ENCODE peak calls at places on chromosomes 16 and 17, in eight cellular contexts. B is neural progenitor cell, G is PC-3, Q is GM23248, J is MM.1S, C is SK-N-SH, N is hepatocyte, H is OCI-LY7. U is an unnamed sample.

GRCh38 chr16:81315271-81316175 is 761 bp downstream of the GAN start:
- DNase-seq in B (peak), G (peak), Q (peak), J (peak), C (peak), N (peak), H (peak), U (peak)

GRCh38 chr17:38701504-38702165 is 3.4 kb upstream of the MLLT6 start:
- DNase-seq in B (no peak), G (peak), Q (peak), J (peak), C (no peak), N (peak), H (peak), U (peak)

GRCh38 chr16:69711115-69711740 is 15.1 kb downstream of the NQO1 start:
- DNase-seq in B (no peak), G (peak), Q (peak), J (no peak), C (no peak), N (no peak), H (no peak), U (no peak)

GRCh38 chr16:11361751-11362742 is 16.8 kb downstream of the RMI2 start:
- DNase-seq in B (no peak), G (peak), Q (peak), J (peak), C (no peak), N (no peak), H (peak), U (no peak)

GRCh38 chr16:47045023-47045422 is 71.5 kb upstream of the DNAJA2 start:
- DNase-seq in B (no peak), G (no peak), Q (peak), J (no peak), C (no peak), N (no peak), H (no peak), U (no peak)

GRCh38 chr16:49608801-49609200 is 235.2 kb downstream of the C16orf78 start:
- DNase-seq in B (peak), G (no peak), Q (peak), J (no peak), C (peak), N (peak), H (peak), U (peak)

GRCh38 chr16:78292726-78293380 is 193.4 kb downstream of the WWOX start:
- DNase-seq in B (no peak), G (no peak), Q (no peak), J (no peak), C (no peak), N (peak), H (no peak), U (no peak)

GRCh38 chr17:6502871-6503509 is 53.4 kb downstream of the PITPNM3 start:
- DNase-seq in B (no peak), G (no peak), Q (no peak), J (no peak), C (no peak), N (no peak), H (no peak), U (no peak)

GRCh38 chr17:56960596-56961538 is at the start of gene COIL:
- DNase-seq in B (peak), G (peak), Q (peak), J (peak), C (peak), N (peak), H (peak), U (peak)

GRCh38 chr17:28097901-28098300 is 55.4 kb downstream of the NLK start:
- DNase-seq in B (no peak), G (peak), Q (no peak), J (no peak), C (no peak), N (no peak), H (peak), U (no peak)

GRCh38 chr17:76268015-76268749 is 3.0 kb downstream of the UBALD2 start:
- DNase-seq in B (no peak), G (no peak), Q (peak), J (no peak), C (peak), N (peak), H (peak), U (peak)

GRCh38 chr17:80942360-80943345 is 49.0 kb upstream of the CHMP6 start:
- DNase-seq in B (no peak), G (no peak), Q (peak), J (no peak), C (no peak), N (peak), H (no peak), U (no peak)

GRCh38 chr17:66988069-66988798 is 23.7 kb downstream of the CACNG4 start:
- DNase-seq in B (peak), G (no peak), Q (no peak), J (no peak), C (peak), N (no peak), H (no peak), U (peak)

GRCh38 chr17:42618442-42619150 is 9.1 kb downstream of the TUBG1 start:
- DNase-seq in B (peak), G (peak), Q (no peak), J (peak), C (peak), N (peak), H (peak), U (peak)

GRCh38 chr16:49280861-49281331 is 742 bp downstream of the CBLN1 start:
- DNase-seq in B (no peak), G (no peak), Q (no peak), J (no peak), C (peak), N (no peak), H (no peak), U (no peak)

GRCh38 chr16:55302635-55303034 is 21.4 kb upstream of the IRX6 start:
- DNase-seq in B (peak), G (no peak), Q (no peak), J (no peak), C (no peak), N (no peak), H (no peak), U (peak)

GRCh38 chr16:53129281-53130192 is 74.7 kb downstream of the CHD9 start:
- DNase-seq in B (no peak), G (peak), Q (peak), J (no peak), C (peak), N (peak), H (peak), U (peak)

GRCh38 chr17:80961516-80961915 is 30.1 kb upstream of the CHMP6 start:
- DNase-seq in B (no peak), G (no peak), Q (no peak), J (no peak), C (no peak), N (no peak), H (no peak), U (no peak)

GRCh38 chr17:75731716-75732498 is 10.6 kb downstream of the ITGB4 start:
- DNase-seq in B (no peak), G (no peak), Q (no peak), J (no peak), C (no peak), N (peak), H (no peak), U (no peak)

GRCh38 chr16:77993586-77993985 is 28.8 kb upstream of the CLEC3A start:
- DNase-seq in B (no peak), G (no peak), Q (peak), J (no peak), C (no peak), N (peak), H (no peak), U (peak)

GRCh38 chr17:18026408-18026776 is 12.6 kb downstream of the ATPAF2 start:
- DNase-seq in B (no peak), G (peak), Q (peak), J (no peak), C (peak), N (peak), H (no peak), U (no peak)

GRCh38 chr17:80696964-80697363 is 152.3 kb downstream of the RPTOR start:
- DNase-seq in B (no peak), G (no peak), Q (no peak), J (no peak), C (no peak), N (no peak), H (no peak), U (no peak)

GRCh38 chr17:9371019-9371418 is 204.6 kb downstream of the STX8 start:
- DNase-seq in B (no peak), G (peak), Q (peak), J (no peak), C (no peak), N (no peak), H (no peak), U (no peak)

GRCh38 chr16:23182206-23182674 is 305 bp upstream of the SCNN1G start:
- DNase-seq in B (peak), G (peak), Q (peak), J (peak), C (peak), N (peak), H (peak), U (peak)

GRCh38 chr16:61814716-61815347 is 221.4 kb downstream of the CDH8 start:
- DNase-seq in B (no peak), G (no peak), Q (no peak), J (no peak), C (peak), N (no peak), H (no peak), U (no peak)

GRCh38 chr16:75256059-75256870 is 4.8 kb upstream of the BCAR1 start:
- DNase-seq in B (no peak), G (no peak), Q (peak), J (no peak), C (no peak), N (peak), H (no peak), U (peak)

GRCh38 chr17:29593546-29594440 is 861 bp downstream of the ANKRD13B start:
- DNase-seq in B (peak), G (peak), Q (peak), J (peak), C (no peak), N (peak), H (peak), U (peak)

GRCh38 chr16:54829691-54830090 is 101.0 kb upstream of the IRX5 start:
- DNase-seq in B (no peak), G (no peak), Q (no peak), J (no peak), C (no peak), N (no peak), H (no peak), U (no peak)

GRCh38 chr17:6471531-6472465 is 27.5 kb downstream of the PIMREG start:
- DNase-seq in B (peak), G (peak), Q (peak), J (no peak), C (no peak), N (no peak), H (no peak), U (peak)

GRCh38 chr16:782766-783403 is 5.3 kb downstream of the RPUSD1 start:
- DNase-seq in B (no peak), G (peak), Q (no peak), J (no peak), C (peak), N (no peak), H (no peak), U (no peak)

GRCh38 chr17:71417142-71417541 is 703.7 kb upstream of the SOX9 start:
- DNase-seq in B (no peak), G (no peak), Q (no peak), J (no peak), C (no peak), N (no peak), H (no peak), U (no peak)

GRCh38 chr16:3234543-3235541 is at the start of gene ZNF200:
- DNase-seq in B (peak), G (peak), Q (peak), J (peak), C (peak), N (peak), H (peak), U (peak)

GRCh38 chr17:2904135-2904534 is 107.9 kb downstream of the RAP1GAP2 start:
- DNase-seq in B (peak), G (no peak), Q (peak), J (no peak), C (peak), N (peak), H (no peak), U (peak)

GRCh38 chr16:11896776-11897175 is 19.0 kb downstream of the GSPT1 start:
- DNase-seq in B (no peak), G (peak), Q (peak), J (no peak), C (no peak), N (no peak), H (no peak), U (no peak)

GRCh38 chr17:61201211-61201610 is 198.4 kb upstream of the TBX2 start:
- DNase-seq in B (no peak), G (peak), Q (peak), J (no peak), C (no peak), N (peak), H (no peak), U (no peak)

GRCh38 chr17:27378482-27379200 is 77.6 kb upstream of the KSR1 start:
- DNase-seq in B (no peak), G (no peak), Q (no peak), J (no peak), C (no peak), N (no peak), H (no peak), U (no peak)

GRCh38 chr17:9647014-9647413 is 1.7 kb downstream of the USP43 start:
- DNase-seq in B (peak), G (peak), Q (no peak), J (no peak), C (no peak), N (peak), H (no peak), U (peak)

GRCh38 chr17:49580055-49580721 is 4.5 kb downstream of the NXPH3 start:
- DNase-seq in B (no peak), G (peak), Q (no peak), J (no peak), C (peak), N (no peak), H (no peak), U (no peak)
- TF ChIP-seq EZH2phosphoT487 in B (no peak), G (no peak), Q (no peak), J (no peak), C (no peak), N (no peak), H (no peak), U (no peak)

GRCh38 chr17:44501866-44502265 is 1.3 kb downstream of the GPATCH8 start:
- DNase-seq in B (peak), G (peak), Q (peak), J (no peak), C (no peak), N (peak), H (peak), U (no peak)
- TF ChIP-seq EZH2phosphoT487 in B (no peak), G (no peak), Q (no peak), J (no peak), C (no peak), N (no peak), H (no peak), U (no peak)

GRCh38 chr16:85477801-85478363 is 135.2 kb upstream of the GSE1 start:
- DNase-seq in B (no peak), G (no peak), Q (no peak), J (no peak), C (no peak), N (no peak), H (no peak), U (no peak)
- TF ChIP-seq EZH2phosphoT487 in B (no peak), G (no peak), Q (no peak), J (no peak), C (no peak), N (no peak), H (no peak), U (no peak)

DNA sequence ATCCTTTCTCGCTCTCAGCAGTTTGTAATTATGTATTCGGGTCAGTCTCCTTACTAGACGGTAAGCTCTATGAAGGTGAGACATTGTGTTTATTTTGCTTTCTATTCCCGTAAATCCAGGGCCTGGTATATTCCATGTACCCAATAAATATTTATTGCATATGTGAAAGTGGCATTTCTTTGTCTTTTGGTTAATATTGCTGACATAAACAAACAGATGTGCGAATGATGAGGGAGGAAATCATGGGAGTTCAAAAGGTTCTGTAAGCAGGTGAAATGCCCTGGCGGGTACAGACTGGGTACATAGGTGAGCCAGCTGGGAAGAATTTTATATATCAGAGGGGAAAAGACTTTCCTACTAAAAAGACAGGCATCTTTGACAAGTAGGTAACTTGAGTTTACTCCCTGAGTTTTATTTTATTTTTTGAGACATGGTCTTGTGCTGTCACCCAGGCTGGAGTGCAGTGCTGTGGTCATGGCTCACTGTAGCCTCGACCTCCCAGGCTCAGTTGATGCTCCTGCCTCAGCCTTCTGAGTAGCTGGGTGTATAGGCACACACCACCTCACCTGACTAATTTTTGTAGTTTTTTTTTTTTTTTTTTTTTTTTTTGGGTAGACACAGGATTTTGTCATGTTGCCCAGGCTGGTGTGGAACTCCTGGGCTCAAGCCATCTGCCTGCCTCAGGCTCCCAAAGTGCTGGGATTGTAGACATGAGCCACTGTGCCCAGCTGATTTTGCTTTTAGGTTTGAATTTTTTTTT is 5.7 kb upstream of the METTL9 start:
- DNase-seq in B (no peak), G (no peak), Q (no peak), J (no peak), C (no peak), N (no peak), H (no peak), U (no peak)
- TF ChIP-seq EZH2phosphoT487 in B (no peak), G (no peak), Q (no peak), J (no peak), C (no peak), N (no peak), H (no peak), U (no peak)

GRCh38 chr16:72937360-72937759 is 110.6 kb downstream of the ZFHX3 start:
- DNase-seq in B (no peak), G (peak), Q (no peak), J (no peak), C (no peak), N (no peak), H (no peak), U (no peak)
- TF ChIP-seq EZH2phosphoT487 in B (no peak), G (no peak), Q (no peak), J (no peak), C (no peak), N (no peak), H (no peak), U (no peak)

GRCh38 chr17:37054894-37055293 is 106.1 kb downstream of the AATF start:
- DNase-seq in B (no peak), G (no peak), Q (no peak), J (no peak), C (no peak), N (no peak), H (no peak), U (no peak)

GRCh38 chr17:37047631-37048104 is 98.9 kb downstream of the AATF start:
- DNase-seq in B (peak), G (peak), Q (peak), J (peak), C (peak), N (peak), H (peak), U (peak)

GRCh38 chr17:37048806-37049205 is 100.1 kb downstream of the AATF start:
- DNase-seq in B (no peak), G (no peak), Q (no peak), J (no peak), C (no peak), N (peak), H (no peak), U (no peak)

GRCh38 chr17:37051839-37052238 is 103.1 kb downstream of the AATF start:
- DNase-seq in B (no peak), G (no peak), Q (no peak), J (no peak), C (no peak), N (peak), H (no peak), U (no peak)

DNA sequence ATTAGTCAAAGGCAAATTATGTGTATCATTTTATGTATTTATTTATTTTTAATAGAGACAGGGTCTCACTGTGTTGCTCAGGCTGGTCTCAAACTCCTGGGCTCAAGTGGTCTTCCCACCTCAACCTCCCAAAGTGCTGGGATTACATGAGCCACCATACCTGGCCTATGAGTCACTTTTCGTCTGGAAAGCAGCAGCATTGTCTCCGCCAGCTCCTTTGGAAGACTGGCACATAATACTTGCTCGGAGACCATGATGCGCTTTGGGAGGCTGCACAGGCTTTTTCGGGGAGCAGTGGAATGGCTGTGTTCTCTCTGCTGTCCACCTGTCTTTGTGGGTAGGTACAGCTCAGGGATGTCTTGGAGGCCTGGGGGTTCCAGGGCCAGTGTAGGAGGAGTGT is 102.2 kb downstream of the AATF start:
- DNase-seq in B (no peak), G (peak), Q (no peak), J (no peak), C (no peak), N (no peak), H (no peak), U (no peak)
- TF ChIP-seq EZH2phosphoT487 in B (no peak), G (no peak), Q (no peak), J (no peak), C (no peak), N (no peak), H (no peak), U (no peak)

DNA sequence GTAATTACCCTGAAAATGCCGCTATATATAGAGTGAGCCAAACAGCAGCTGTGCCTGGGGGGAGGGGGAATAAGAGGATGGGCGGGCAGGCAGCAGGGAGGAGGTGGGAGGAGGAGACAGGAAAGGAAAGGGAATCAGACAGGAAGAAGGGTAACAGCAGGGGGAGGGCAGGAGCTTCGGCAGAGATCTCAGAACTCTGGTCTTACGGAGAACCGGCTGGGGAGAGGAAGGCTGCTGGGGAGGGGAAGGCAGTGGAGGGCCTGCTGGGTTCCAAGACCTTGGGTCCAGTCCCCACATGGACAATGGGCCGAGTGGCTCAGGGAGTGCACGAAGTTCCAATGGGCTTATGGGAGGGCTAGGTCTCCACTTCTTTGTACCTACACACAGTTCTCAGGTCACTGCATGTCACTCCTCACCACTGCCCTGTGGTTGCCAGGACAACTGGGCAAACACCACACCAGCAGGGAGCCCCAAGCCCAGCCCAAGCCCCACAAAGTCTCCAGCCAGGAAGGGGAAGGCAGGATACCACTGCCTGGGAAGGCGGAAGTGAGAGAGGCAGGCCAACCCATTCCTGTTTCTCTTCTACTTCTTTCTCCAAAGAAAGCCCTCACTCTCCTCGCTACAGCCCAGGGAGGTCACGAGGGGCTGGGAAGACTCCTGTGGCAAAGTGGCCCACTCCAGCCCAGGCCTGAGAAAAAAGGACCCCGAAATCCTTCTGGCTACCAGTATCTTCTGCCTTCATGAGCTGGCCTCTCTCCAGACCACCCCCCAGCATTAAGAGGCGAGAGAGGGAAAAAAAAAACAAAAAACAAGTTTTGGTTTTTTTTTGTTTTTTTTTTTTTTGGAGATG is 25.3 kb downstream of the G6PC3 start:
- DNase-seq in B (peak), G (peak), Q (peak), J (no peak), C (peak), N (peak), H (no peak), U (peak)
- TF ChIP-seq EZH2phosphoT487 in B (no peak), G (no peak), Q (no peak), J (no peak), C (no peak), N (no peak), H (no peak), U (no peak)

U was measured in GM23338.